ENCODE peak calls at places on chromosomes 11 and 22, in five cellular contexts. One of them, this sample, is unnamed.

GRCh38 chr11:65522640-65523322 is 2.1 kb upstream of the SCYL1 start:
- DNase-seq in stimulated activated CD4-positive, alpha-beta T cell treated with anti-CD3 and anti-CD28 coated beads, Interleukin-1b, Interleukin-23, amount 100 ng/mL, for 24 hours: no peak
- DNase-seq in A549: no peak
- DNase-seq in retina: no peak
- DNase-seq in nephron progenitor cell: no peak
- DNase-seq in this sample: no peak

GRCh38 chr11:127126956-127127355 is 126.4 kb upstream of the KIRREL3 start:
- DNase-seq in stimulated activated CD4-positive, alpha-beta T cell treated with anti-CD3 and anti-CD28 coated beads, Interleukin-1b, Interleukin-23, amount 100 ng/mL, for 24 hours: no peak
- DNase-seq in A549: no peak
- DNase-seq in retina: no peak
- DNase-seq in nephron progenitor cell: no peak
- DNase-seq in this sample: no peak

GRCh38 chr11:126968915-126969314 is 31.7 kb downstream of the KIRREL3 start:
- DNase-seq in stimulated activated CD4-positive, alpha-beta T cell treated with anti-CD3 and anti-CD28 coated beads, Interleukin-1b, Interleukin-23, amount 100 ng/mL, for 24 hours: no peak
- DNase-seq in A549: no peak
- DNase-seq in retina: no peak
- DNase-seq in nephron progenitor cell: no peak
- DNase-seq in this sample: no peak

GRCh38 chr11:123316003-123316402 is 114.1 kb upstream of the GRAMD1B start:
- DNase-seq in stimulated activated CD4-positive, alpha-beta T cell treated with anti-CD3 and anti-CD28 coated beads, Interleukin-1b, Interleukin-23, amount 100 ng/mL, for 24 hours: no peak
- DNase-seq in A549: no peak
- DNase-seq in retina: no peak
- DNase-seq in nephron progenitor cell: no peak
- DNase-seq in this sample: no peak

GRCh38 chr22:49900441-49901230 is 17.6 kb downstream of the ALG12 start:
- DNase-seq in stimulated activated CD4-positive, alpha-beta T cell treated with anti-CD3 and anti-CD28 coated beads, Interleukin-1b, Interleukin-23, amount 100 ng/mL, for 24 hours: no peak
- DNase-seq in A549: no peak
- DNase-seq in retina: no peak
- DNase-seq in nephron progenitor cell: no peak
- DNase-seq in this sample: no peak

GRCh38 chr11:95972055-95972454 is 48.1 kb upstream of the MTMR2 start:
- DNase-seq in stimulated activated CD4-positive, alpha-beta T cell treated with anti-CD3 and anti-CD28 coated beads, Interleukin-1b, Interleukin-23, amount 100 ng/mL, for 24 hours: no peak
- DNase-seq in A549: no peak
- DNase-seq in retina: no peak
- DNase-seq in nephron progenitor cell: no peak
- DNase-seq in this sample: no peak

GRCh38 chr11:70483077-70483861 is 84.9 kb downstream of the CTTN start:
- DNase-seq in stimulated activated CD4-positive, alpha-beta T cell treated with anti-CD3 and anti-CD28 coated beads, Interleukin-1b, Interleukin-23, amount 100 ng/mL, for 24 hours: no peak
- DNase-seq in A549: peak; percentile 68
- DNase-seq in retina: no peak
- DNase-seq in nephron progenitor cell: no peak
- DNase-seq in this sample: no peak

GRCh38 chr22:40403141-40403540 is 32.7 kb downstream of the SGSM3 start:
- DNase-seq in stimulated activated CD4-positive, alpha-beta T cell treated with anti-CD3 and anti-CD28 coated beads, Interleukin-1b, Interleukin-23, amount 100 ng/mL, for 24 hours: no peak
- DNase-seq in A549: no peak
- DNase-seq in retina: no peak
- DNase-seq in nephron progenitor cell: no peak
- DNase-seq in this sample: no peak

GRCh38 chr22:40175571-40176105 is 2.1 kb upstream of the TNRC6B start:
- DNase-seq in stimulated activated CD4-positive, alpha-beta T cell treated with anti-CD3 and anti-CD28 coated beads, Interleukin-1b, Interleukin-23, amount 100 ng/mL, for 24 hours: no peak
- DNase-seq in A549: no peak
- DNase-seq in retina: no peak
- DNase-seq in nephron progenitor cell: no peak
- DNase-seq in this sample: peak; percentile 23

GRCh38 chr22:23073506-23074229 is 3.3 kb downstream of the GNAZ start:
- DNase-seq in stimulated activated CD4-positive, alpha-beta T cell treated with anti-CD3 and anti-CD28 coated beads, Interleukin-1b, Interleukin-23, amount 100 ng/mL, for 24 hours: no peak
- DNase-seq in A549: no peak
- DNase-seq in retina: no peak
- DNase-seq in nephron progenitor cell: no peak
- DNase-seq in this sample: no peak

GRCh38 chr11:10728779-10729472 is 22.1 kb upstream of the CTR9 start:
- DNase-seq in stimulated activated CD4-positive, alpha-beta T cell treated with anti-CD3 and anti-CD28 coated beads, Interleukin-1b, Interleukin-23, amount 100 ng/mL, for 24 hours: no peak
- DNase-seq in A549: no peak
- DNase-seq in retina: peak; percentile 77
- DNase-seq in nephron progenitor cell: peak; percentile 49
- DNase-seq in this sample: no peak

GRCh38 chr11:46353706-46354105 is 6.4 kb downstream of the DGKZ start:
- DNase-seq in stimulated activated CD4-positive, alpha-beta T cell treated with anti-CD3 and anti-CD28 coated beads, Interleukin-1b, Interleukin-23, amount 100 ng/mL, for 24 hours: peak; percentile 41
- DNase-seq in A549: no peak
- DNase-seq in retina: no peak
- DNase-seq in nephron progenitor cell: no peak
- DNase-seq in this sample: no peak

GRCh38 chr11:16086229-16086628 is 270.1 kb downstream of the SOX6 start:
- DNase-seq in stimulated activated CD4-positive, alpha-beta T cell treated with anti-CD3 and anti-CD28 coated beads, Interleukin-1b, Interleukin-23, amount 100 ng/mL, for 24 hours: no peak
- DNase-seq in A549: no peak
- DNase-seq in retina: peak; percentile 68
- DNase-seq in nephron progenitor cell: peak; percentile 19
- DNase-seq in this sample: no peak

GRCh38 chr11:122170815-122171475 is 54.9 kb upstream of the BLID start:
- DNase-seq in stimulated activated CD4-positive, alpha-beta T cell treated with anti-CD3 and anti-CD28 coated beads, Interleukin-1b, Interleukin-23, amount 100 ng/mL, for 24 hours: no peak
- DNase-seq in A549: no peak
- DNase-seq in retina: no peak
- DNase-seq in nephron progenitor cell: no peak
- DNase-seq in this sample: no peak

GRCh38 chr22:42277988-42278776 is 7.7 kb upstream of the TCF20 start:
- DNase-seq in stimulated activated CD4-positive, alpha-beta T cell treated with anti-CD3 and anti-CD28 coated beads, Interleukin-1b, Interleukin-23, amount 100 ng/mL, for 24 hours: no peak
- DNase-seq in A549: no peak
- DNase-seq in retina: no peak
- DNase-seq in nephron progenitor cell: no peak
- DNase-seq in this sample: no peak

GRCh38 chr11:118441770-118442169 is 5.5 kb downstream of the KMT2A start:
- DNase-seq in stimulated activated CD4-positive, alpha-beta T cell treated with anti-CD3 and anti-CD28 coated beads, Interleukin-1b, Interleukin-23, amount 100 ng/mL, for 24 hours: no peak
- DNase-seq in A549: no peak
- DNase-seq in retina: peak; percentile 3
- DNase-seq in nephron progenitor cell: no peak
- DNase-seq in this sample: no peak

GRCh38 chr11:65538915-65539374 is 14.1 kb downstream of the SCYL1 start:
- DNase-seq in stimulated activated CD4-positive, alpha-beta T cell treated with anti-CD3 and anti-CD28 coated beads, Interleukin-1b, Interleukin-23, amount 100 ng/mL, for 24 hours: no peak
- DNase-seq in A549: no peak
- DNase-seq in retina: peak; percentile 52
- DNase-seq in nephron progenitor cell: peak; percentile 63
- DNase-seq in this sample: no peak

GRCh38 chr11:114027941-114028340 is 31.6 kb upstream of the ZBTB16 start:
- DNase-seq in stimulated activated CD4-positive, alpha-beta T cell treated with anti-CD3 and anti-CD28 coated beads, Interleukin-1b, Interleukin-23, amount 100 ng/mL, for 24 hours: no peak
- DNase-seq in A549: no peak
- DNase-seq in retina: no peak
- DNase-seq in nephron progenitor cell: no peak
- DNase-seq in this sample: no peak

GRCh38 chr11:2685051-2685450 is 14.7 kb downstream of the KCNQ1OT1 start:
- DNase-seq in stimulated activated CD4-positive, alpha-beta T cell treated with anti-CD3 and anti-CD28 coated beads, Interleukin-1b, Interleukin-23, amount 100 ng/mL, for 24 hours: no peak
- DNase-seq in A549: no peak
- DNase-seq in retina: no peak
- DNase-seq in nephron progenitor cell: no peak
- DNase-seq in this sample: no peak

GRCh38 chr11:122796128-122796717 is 42.1 kb upstream of the CRTAM start:
- DNase-seq in stimulated activated CD4-positive, alpha-beta T cell treated with anti-CD3 and anti-CD28 coated beads, Interleukin-1b, Interleukin-23, amount 100 ng/mL, for 24 hours: peak; percentile 54
- DNase-seq in A549: peak; percentile 26
- DNase-seq in retina: no peak
- DNase-seq in nephron progenitor cell: peak; percentile 62
- DNase-seq in this sample: peak; percentile 57

GRCh38 chr11:31902706-31903105 is 91.6 kb upstream of the PAX6 start:
- DNase-seq in stimulated activated CD4-positive, alpha-beta T cell treated with anti-CD3 and anti-CD28 coated beads, Interleukin-1b, Interleukin-23, amount 100 ng/mL, for 24 hours: no peak
- DNase-seq in A549: no peak
- DNase-seq in retina: no peak
- DNase-seq in nephron progenitor cell: no peak
- DNase-seq in this sample: no peak

GRCh38 chr22:39208013-39208680 is 36.6 kb downstream of the PDGFB start:
- DNase-seq in stimulated activated CD4-positive, alpha-beta T cell treated with anti-CD3 and anti-CD28 coated beads, Interleukin-1b, Interleukin-23, amount 100 ng/mL, for 24 hours: no peak
- DNase-seq in A549: no peak
- DNase-seq in retina: no peak
- DNase-seq in nephron progenitor cell: no peak
- DNase-seq in this sample: no peak

GRCh38 chr11:66727883-66728759 is 895 bp downstream of the SPTBN2 start:
- DNase-seq in stimulated activated CD4-positive, alpha-beta T cell treated with anti-CD3 and anti-CD28 coated beads, Interleukin-1b, Interleukin-23, amount 100 ng/mL, for 24 hours: no peak
- DNase-seq in A549: no peak
- DNase-seq in retina: no peak
- DNase-seq in nephron progenitor cell: peak; percentile 61
- DNase-seq in this sample: no peak

GRCh38 chr11:80958966-80959365 is 1518.1 kb upstream of the TENM4 start:
- DNase-seq in stimulated activated CD4-positive, alpha-beta T cell treated with anti-CD3 and anti-CD28 coated beads, Interleukin-1b, Interleukin-23, amount 100 ng/mL, for 24 hours: no peak
- DNase-seq in A549: no peak
- DNase-seq in retina: no peak
- DNase-seq in nephron progenitor cell: no peak
- DNase-seq in this sample: no peak

GRCh38 chr11:85698195-85698594 is 12.2 kb upstream of the CCDC89 start:
- DNase-seq in stimulated activated CD4-positive, alpha-beta T cell treated with anti-CD3 and anti-CD28 coated beads, Interleukin-1b, Interleukin-23, amount 100 ng/mL, for 24 hours: no peak
- DNase-seq in A549: no peak
- DNase-seq in retina: no peak
- DNase-seq in nephron progenitor cell: no peak
- DNase-seq in this sample: no peak

This sample was measured in dermis microvascular lymphatic vessel endothelial cell.